ENCODE peak calls at places on chromosome 11, in nine cellular contexts. One of them, this sample, is unnamed.

GRCh38 chr11:36403661-36404060 is 106.4 kb downstream of the TRAF6 start:
- DNase-seq in stomach: no peak
- DNase-seq in cardiac muscle cell: no peak
- DNase-seq in aorta: no peak
- DNase-seq in AG08396: no peak
- DNase-seq in DMS 273 treated with DMSO at 0.1 percent for 48 hours: no peak
- DNase-seq in endodermal cell: peak
- DNase-seq in pancreas: no peak
- DNase-seq in activated CD8-positive, alpha-beta T cell treated with anti-CD3 and anti-CD28 coated beads for 36 hours: no peak
- DNase-seq in this sample: no peak

GRCh38 chr11:34157163-34157562 is 51.7 kb downstream of the NAT10 start:
- DNase-seq in stomach: no peak
- DNase-seq in cardiac muscle cell: no peak
- DNase-seq in aorta: no peak
- DNase-seq in AG08396: no peak
- DNase-seq in DMS 273 treated with DMSO at 0.1 percent for 48 hours: no peak
- DNase-seq in endodermal cell: no peak
- DNase-seq in pancreas: peak
- DNase-seq in activated CD8-positive, alpha-beta T cell treated with anti-CD3 and anti-CD28 coated beads for 36 hours: no peak
- DNase-seq in this sample: peak

GRCh38 chr11:134662629-134663360 is 250.8 kb upstream of the B3GAT1 start:
- DNase-seq in stomach: peak
- DNase-seq in cardiac muscle cell: no peak
- DNase-seq in aorta: no peak
- DNase-seq in AG08396: no peak
- DNase-seq in DMS 273 treated with DMSO at 0.1 percent for 48 hours: no peak
- DNase-seq in endodermal cell: peak
- DNase-seq in pancreas: no peak
- DNase-seq in activated CD8-positive, alpha-beta T cell treated with anti-CD3 and anti-CD28 coated beads for 36 hours: no peak
- DNase-seq in this sample: no peak

GRCh38 chr11:1883342-1884122 is 8.2 kb downstream of the PRR33 start:
- DNase-seq in stomach: no peak
- DNase-seq in cardiac muscle cell: no peak
- DNase-seq in aorta: peak
- DNase-seq in AG08396: no peak
- DNase-seq in DMS 273 treated with DMSO at 0.1 percent for 48 hours: no peak
- DNase-seq in endodermal cell: no peak
- DNase-seq in pancreas: peak
- DNase-seq in activated CD8-positive, alpha-beta T cell treated with anti-CD3 and anti-CD28 coated beads for 36 hours: no peak
- DNase-seq in this sample: peak

GRCh38 chr11:64355078-64355940 is 3.7 kb upstream of the RPS6KA4 start:
- DNase-seq in stomach: peak
- DNase-seq in cardiac muscle cell: peak
- DNase-seq in aorta: peak
- DNase-seq in AG08396: peak
- DNase-seq in DMS 273 treated with DMSO at 0.1 percent for 48 hours: no peak
- DNase-seq in endodermal cell: peak
- DNase-seq in pancreas: peak
- DNase-seq in activated CD8-positive, alpha-beta T cell treated with anti-CD3 and anti-CD28 coated beads for 36 hours: peak
- DNase-seq in this sample: peak

GRCh38 chr11:128532016-128532570 is 55.3 kb downstream of the ETS1 start:
- DNase-seq in stomach: peak
- DNase-seq in cardiac muscle cell: no peak
- DNase-seq in aorta: peak
- DNase-seq in AG08396: no peak
- DNase-seq in DMS 273 treated with DMSO at 0.1 percent for 48 hours: no peak
- DNase-seq in endodermal cell: no peak
- DNase-seq in pancreas: peak
- DNase-seq in activated CD8-positive, alpha-beta T cell treated with anti-CD3 and anti-CD28 coated beads for 36 hours: no peak
- DNase-seq in this sample: peak

GRCh38 chr11:96001037-96001436 is 77.1 kb upstream of the MTMR2 start:
- DNase-seq in stomach: peak
- DNase-seq in cardiac muscle cell: no peak
- DNase-seq in aorta: peak
- DNase-seq in AG08396: peak
- DNase-seq in DMS 273 treated with DMSO at 0.1 percent for 48 hours: no peak
- DNase-seq in endodermal cell: no peak
- DNase-seq in pancreas: no peak
- DNase-seq in activated CD8-positive, alpha-beta T cell treated with anti-CD3 and anti-CD28 coated beads for 36 hours: no peak
- DNase-seq in this sample: no peak

GRCh38 chr11:118988280-118988679 is 9.7 kb upstream of the CENATAC start:
- DNase-seq in stomach: no peak
- DNase-seq in cardiac muscle cell: no peak
- DNase-seq in aorta: no peak
- DNase-seq in AG08396: no peak
- DNase-seq in DMS 273 treated with DMSO at 0.1 percent for 48 hours: no peak
- DNase-seq in endodermal cell: no peak
- DNase-seq in pancreas: no peak
- DNase-seq in activated CD8-positive, alpha-beta T cell treated with anti-CD3 and anti-CD28 coated beads for 36 hours: no peak
- DNase-seq in this sample: no peak

GRCh38 chr11:125939081-125939521 is 6.7 kb upstream of the VSIG10L2 start:
- DNase-seq in stomach: peak
- DNase-seq in cardiac muscle cell: no peak
- DNase-seq in aorta: peak
- DNase-seq in AG08396: no peak
- DNase-seq in DMS 273 treated with DMSO at 0.1 percent for 48 hours: no peak
- DNase-seq in endodermal cell: peak
- DNase-seq in pancreas: no peak
- DNase-seq in activated CD8-positive, alpha-beta T cell treated with anti-CD3 and anti-CD28 coated beads for 36 hours: no peak
- DNase-seq in this sample: no peak

GRCh38 chr11:48078661-48079060 is 98.3 kb downstream of the PTPRJ start:
- DNase-seq in stomach: no peak
- DNase-seq in cardiac muscle cell: no peak
- DNase-seq in aorta: no peak
- DNase-seq in AG08396: no peak
- DNase-seq in DMS 273 treated with DMSO at 0.1 percent for 48 hours: no peak
- DNase-seq in endodermal cell: no peak
- DNase-seq in pancreas: no peak
- DNase-seq in activated CD8-positive, alpha-beta T cell treated with anti-CD3 and anti-CD28 coated beads for 36 hours: no peak
- DNase-seq in this sample: no peak

GRCh38 chr11:5674391-5674790 is 10.5 kb downstream of the TRIM5 start:
- DNase-seq in stomach: no peak
- DNase-seq in cardiac muscle cell: no peak
- DNase-seq in aorta: no peak
- DNase-seq in AG08396: no peak
- DNase-seq in DMS 273 treated with DMSO at 0.1 percent for 48 hours: no peak
- DNase-seq in endodermal cell: no peak
- DNase-seq in pancreas: no peak
- DNase-seq in activated CD8-positive, alpha-beta T cell treated with anti-CD3 and anti-CD28 coated beads for 36 hours: no peak
- DNase-seq in this sample: no peak

GRCh38 chr11:118918128-118918685 is 7.5 kb downstream of the BCL9L start:
- DNase-seq in stomach: peak
- DNase-seq in cardiac muscle cell: no peak
- DNase-seq in aorta: peak
- DNase-seq in AG08396: peak
- DNase-seq in DMS 273 treated with DMSO at 0.1 percent for 48 hours: no peak
- DNase-seq in endodermal cell: peak
- DNase-seq in pancreas: peak
- DNase-seq in activated CD8-positive, alpha-beta T cell treated with anti-CD3 and anti-CD28 coated beads for 36 hours: peak
- DNase-seq in this sample: peak

GRCh38 chr11:11988099-11988651 is 20.3 kb downstream of the DKK3 start:
- DNase-seq in stomach: no peak
- DNase-seq in cardiac muscle cell: no peak
- DNase-seq in aorta: no peak
- DNase-seq in AG08396: no peak
- DNase-seq in DMS 273 treated with DMSO at 0.1 percent for 48 hours: no peak
- DNase-seq in endodermal cell: peak
- DNase-seq in pancreas: peak
- DNase-seq in activated CD8-positive, alpha-beta T cell treated with anti-CD3 and anti-CD28 coated beads for 36 hours: no peak
- DNase-seq in this sample: no peak

GRCh38 chr11:35943761-35944502 is at the start of gene LDLRAD3:
- DNase-seq in stomach: peak
- DNase-seq in cardiac muscle cell: peak
- DNase-seq in aorta: peak
- DNase-seq in AG08396: peak
- DNase-seq in DMS 273 treated with DMSO at 0.1 percent for 48 hours: peak
- DNase-seq in endodermal cell: peak
- DNase-seq in pancreas: peak
- DNase-seq in activated CD8-positive, alpha-beta T cell treated with anti-CD3 and anti-CD28 coated beads for 36 hours: peak
- DNase-seq in this sample: peak

GRCh38 chr11:120180571-120181445 is 30.0 kb upstream of the OAF start:
- DNase-seq in stomach: peak
- DNase-seq in cardiac muscle cell: no peak
- DNase-seq in aorta: peak
- DNase-seq in AG08396: no peak
- DNase-seq in DMS 273 treated with DMSO at 0.1 percent for 48 hours: no peak
- DNase-seq in endodermal cell: peak
- DNase-seq in pancreas: no peak
- DNase-seq in activated CD8-positive, alpha-beta T cell treated with anti-CD3 and anti-CD28 coated beads for 36 hours: no peak
- DNase-seq in this sample: peak

GRCh38 chr11:31812392-31813241 is 1.5 kb upstream of the PAX6 start:
- DNase-seq in stomach: no peak
- DNase-seq in cardiac muscle cell: no peak
- DNase-seq in aorta: peak
- DNase-seq in AG08396: peak
- DNase-seq in DMS 273 treated with DMSO at 0.1 percent for 48 hours: no peak
- DNase-seq in endodermal cell: peak
- DNase-seq in pancreas: peak
- DNase-seq in activated CD8-positive, alpha-beta T cell treated with anti-CD3 and anti-CD28 coated beads for 36 hours: no peak
- DNase-seq in this sample: no peak

GRCh38 chr11:3954448-3955298 is 99.2 kb downstream of the STIM1 start:
- DNase-seq in stomach: no peak
- DNase-seq in cardiac muscle cell: no peak
- DNase-seq in aorta: no peak
- DNase-seq in AG08396: no peak
- DNase-seq in DMS 273 treated with DMSO at 0.1 percent for 48 hours: no peak
- DNase-seq in endodermal cell: no peak
- DNase-seq in pancreas: no peak
- DNase-seq in activated CD8-positive, alpha-beta T cell treated with anti-CD3 and anti-CD28 coated beads for 36 hours: peak
- DNase-seq in this sample: no peak

GRCh38 chr11:121304750-121305149 is 12.2 kb downstream of the SC5D start:
- DNase-seq in stomach: no peak
- DNase-seq in cardiac muscle cell: no peak
- DNase-seq in aorta: no peak
- DNase-seq in AG08396: no peak
- DNase-seq in DMS 273 treated with DMSO at 0.1 percent for 48 hours: no peak
- DNase-seq in endodermal cell: no peak
- DNase-seq in pancreas: no peak
- DNase-seq in activated CD8-positive, alpha-beta T cell treated with anti-CD3 and anti-CD28 coated beads for 36 hours: no peak
- DNase-seq in this sample: no peak

GRCh38 chr11:2760196-2760871 is 60.5 kb upstream of the KCNQ1OT1 start:
- DNase-seq in stomach: peak
- DNase-seq in cardiac muscle cell: no peak
- DNase-seq in aorta: peak
- DNase-seq in AG08396: no peak
- DNase-seq in DMS 273 treated with DMSO at 0.1 percent for 48 hours: no peak
- DNase-seq in endodermal cell: peak
- DNase-seq in pancreas: peak
- DNase-seq in activated CD8-positive, alpha-beta T cell treated with anti-CD3 and anti-CD28 coated beads for 36 hours: no peak
- DNase-seq in this sample: peak

GRCh38 chr11:11036185-11037161 is 178.6 kb upstream of the ZBED5 start:
- DNase-seq in stomach: no peak
- DNase-seq in cardiac muscle cell: peak
- DNase-seq in aorta: no peak
- DNase-seq in AG08396: peak
- DNase-seq in DMS 273 treated with DMSO at 0.1 percent for 48 hours: peak
- DNase-seq in endodermal cell: peak
- DNase-seq in pancreas: no peak
- DNase-seq in activated CD8-positive, alpha-beta T cell treated with anti-CD3 and anti-CD28 coated beads for 36 hours: peak
- DNase-seq in this sample: no peak

GRCh38 chr11:93000511-93001476 is 31.3 kb downstream of the MTNR1B start:
- DNase-seq in stomach: no peak
- DNase-seq in cardiac muscle cell: no peak
- DNase-seq in aorta: no peak
- DNase-seq in AG08396: peak
- DNase-seq in DMS 273 treated with DMSO at 0.1 percent for 48 hours: no peak
- DNase-seq in endodermal cell: no peak
- DNase-seq in pancreas: no peak
- DNase-seq in activated CD8-positive, alpha-beta T cell treated with anti-CD3 and anti-CD28 coated beads for 36 hours: no peak
- DNase-seq in this sample: no peak

GRCh38 chr11:124798991-124799383 is 1.2 kb downstream of the MSANTD2 start:
- DNase-seq in stomach: no peak
- DNase-seq in cardiac muscle cell: peak
- DNase-seq in aorta: no peak
- DNase-seq in AG08396: peak
- DNase-seq in DMS 273 treated with DMSO at 0.1 percent for 48 hours: no peak
- DNase-seq in endodermal cell: peak
- DNase-seq in pancreas: no peak
- DNase-seq in activated CD8-positive, alpha-beta T cell treated with anti-CD3 and anti-CD28 coated beads for 36 hours: peak
- DNase-seq in this sample: no peak

GRCh38 chr11:312092-312816 is 1.6 kb upstream of the IFITM1 start:
- DNase-seq in stomach: no peak
- DNase-seq in cardiac muscle cell: no peak
- DNase-seq in aorta: no peak
- DNase-seq in AG08396: no peak
- DNase-seq in DMS 273 treated with DMSO at 0.1 percent for 48 hours: no peak
- DNase-seq in endodermal cell: peak
- DNase-seq in pancreas: peak
- DNase-seq in activated CD8-positive, alpha-beta T cell treated with anti-CD3 and anti-CD28 coated beads for 36 hours: peak
- DNase-seq in this sample: no peak

GRCh38 chr11:112806256-112806655 is 155.0 kb upstream of the NCAM1 start:
- DNase-seq in stomach: no peak
- DNase-seq in cardiac muscle cell: no peak
- DNase-seq in aorta: no peak
- DNase-seq in AG08396: no peak
- DNase-seq in DMS 273 treated with DMSO at 0.1 percent for 48 hours: no peak
- DNase-seq in endodermal cell: no peak
- DNase-seq in pancreas: no peak
- DNase-seq in activated CD8-positive, alpha-beta T cell treated with anti-CD3 and anti-CD28 coated beads for 36 hours: no peak
- DNase-seq in this sample: no peak

GRCh38 chr11:78210000-78210608 is 21.4 kb downstream of the USP35 start:
- DNase-seq in stomach: no peak
- DNase-seq in cardiac muscle cell: no peak
- DNase-seq in aorta: peak
- DNase-seq in AG08396: no peak
- DNase-seq in DMS 273 treated with DMSO at 0.1 percent for 48 hours: no peak
- DNase-seq in endodermal cell: no peak
- DNase-seq in pancreas: no peak
- DNase-seq in activated CD8-positive, alpha-beta T cell treated with anti-CD3 and anti-CD28 coated beads for 36 hours: no peak
- DNase-seq in this sample: no peak

This sample was measured in right lobe of liver.